ENCODE peak calls at places on chromosome 21, in five cellular contexts. C is AG10803, Q is aorta, S is substantia nigra, V is BJ. F is an unnamed sample.

GRCh38 chr21:34552324-34553198 is 40.6 kb upstream of the KCNE1 start:
- DNase-seq in C (peak; percentile 25), Q (no peak), S (no peak), V (no peak), F (no peak)

GRCh38 chr21:37536616-37537278 is 170.2 kb downstream of the DYRK1A start:
- DNase-seq in C (no peak), Q (no peak), S (no peak), V (no peak), F (no peak)

GRCh38 chr21:33071878-33072306 is 2.0 kb downstream of the OLIG1 start:
- DNase-seq in C (peak; percentile 3), Q (no peak), S (peak; percentile 20), V (no peak), F (no peak)

GRCh38 chr21:42652527-42653491 is 612 bp upstream of the PDE9A start:
- DNase-seq in C (peak; percentile 4), Q (peak; percentile 83), S (peak; percentile 74), V (no peak), F (no peak)

GRCh38 chr21:44337941-44338895 is 972 bp downstream of the CFAP410 start:
- DNase-seq in C (peak; percentile 54), Q (peak; percentile 85), S (peak; percentile 71), V (no peak), F (peak; percentile 25)

GRCh38 chr21:33854604-33855003 is 61.0 kb downstream of the ATP5PO start:
- DNase-seq in C (no peak), Q (no peak), S (no peak), V (no peak), F (no peak)

GRCh38 chr21:45579383-45580180 is 37.3 kb upstream of the SLC19A1 start:
- DNase-seq in C (no peak), Q (peak; percentile 55), S (no peak), V (no peak), F (no peak)

GRCh38 chr21:28521932-28522826 is 470.5 kb downstream of the LTN1 start:
- DNase-seq in C (peak; percentile 75), Q (peak; percentile 55), S (no peak), V (no peak), F (no peak)

GRCh38 chr21:46220275-46220810 is 8.2 kb downstream of the LSS start:
- DNase-seq in C (no peak), Q (peak; percentile 65), S (no peak), V (no peak), F (no peak)

GRCh38 chr21:38380391-38381137 is 117.7 kb downstream of the ERG start:
- DNase-seq in C (no peak), Q (no peak), S (no peak), V (peak; percentile 22), F (no peak)

GRCh38 chr21:26280715-26281310 is 110.2 kb upstream of the APP start:
- DNase-seq in C (peak; percentile 4), Q (no peak), S (no peak), V (no peak), F (no peak)

F was measured in T-helper 17 cell.